ENCODE peak calls at places on chromosomes 7 and 10, in six cellular contexts. One of them, this sample, is unnamed.

GRCh38 chr7:892648-893593 is 16.6 kb downstream of the GET4 start:
- DNase-seq in RWPE1: no peak
- DNase-seq in iPS-NIHi11: no peak
- DNase-seq in amygdala: no peak
- DNase-seq in activated gamma-delta T cell treated with Interleukin-2 at 50 U/mL for 16 hours: no peak
- DNase-seq in aorta: no peak
- DNase-seq in this sample: no peak

GRCh38 chr7:143016996-143017395 is 9.9 kb downstream of the OR9A2 start:
- DNase-seq in iPS-NIHi11: no peak
- DNase-seq in aorta: no peak
- DNase-seq in amygdala: no peak
- DNase-seq in activated gamma-delta T cell treated with Interleukin-2 at 50 U/mL for 16 hours: no peak
- DNase-seq in RWPE1: no peak
- DNase-seq in this sample: no peak

GRCh38 chr10:102660891-102661613 is 16.8 kb downstream of the TRIM8 start:
- DNase-seq in amygdala: peak
- DNase-seq in aorta: peak
- DNase-seq in RWPE1: no peak
- DNase-seq in iPS-NIHi11: peak
- DNase-seq in activated gamma-delta T cell treated with Interleukin-2 at 50 U/mL for 16 hours: peak
- DNase-seq in this sample: no peak

GRCh38 chr7:40356871-40357676 is 222.3 kb downstream of the SUGCT start:
- DNase-seq in RWPE1: no peak
- DNase-seq in activated gamma-delta T cell treated with Interleukin-2 at 50 U/mL for 16 hours: no peak
- DNase-seq in iPS-NIHi11: no peak
- DNase-seq in aorta: no peak
- DNase-seq in amygdala: no peak
- DNase-seq in this sample: no peak

GRCh38 chr7:16753932-16754571 is 497 bp downstream of the TSPAN13 start:
- DNase-seq in RWPE1: peak
- DNase-seq in aorta: peak
- DNase-seq in amygdala: no peak
- DNase-seq in activated gamma-delta T cell treated with Interleukin-2 at 50 U/mL for 16 hours: no peak
- DNase-seq in iPS-NIHi11: peak
- DNase-seq in this sample: peak

GRCh38 chr10:119973261-119973660 is 80.7 kb downstream of the SEC23IP start:
- DNase-seq in iPS-NIHi11: no peak
- DNase-seq in aorta: no peak
- DNase-seq in activated gamma-delta T cell treated with Interleukin-2 at 50 U/mL for 16 hours: no peak
- DNase-seq in RWPE1: peak
- DNase-seq in amygdala: no peak
- DNase-seq in this sample: no peak

GRCh38 chr7:4631664-4632171 is 50.4 kb upstream of the FOXK1 start:
- DNase-seq in RWPE1: peak
- DNase-seq in amygdala: peak
- DNase-seq in aorta: peak
- DNase-seq in activated gamma-delta T cell treated with Interleukin-2 at 50 U/mL for 16 hours: no peak
- DNase-seq in iPS-NIHi11: peak
- DNase-seq in this sample: peak

GRCh38 chr10:95756796-95757657 is 1.1 kb downstream of the ENTPD1 start:
- DNase-seq in aorta: no peak
- DNase-seq in RWPE1: no peak
- DNase-seq in amygdala: no peak
- DNase-seq in activated gamma-delta T cell treated with Interleukin-2 at 50 U/mL for 16 hours: no peak
- DNase-seq in iPS-NIHi11: no peak
- DNase-seq in this sample: no peak

GRCh38 chr10:101287922-101288638 is 58.8 kb upstream of the LBX1 start:
- DNase-seq in aorta: no peak
- DNase-seq in iPS-NIHi11: peak
- DNase-seq in RWPE1: no peak
- DNase-seq in amygdala: no peak
- DNase-seq in activated gamma-delta T cell treated with Interleukin-2 at 50 U/mL for 16 hours: no peak
- DNase-seq in this sample: no peak

GRCh38 chr7:45457591-45457990 is 116.6 kb upstream of the ADCY1 start:
- DNase-seq in aorta: no peak
- DNase-seq in amygdala: no peak
- DNase-seq in iPS-NIHi11: no peak
- DNase-seq in activated gamma-delta T cell treated with Interleukin-2 at 50 U/mL for 16 hours: no peak
- DNase-seq in RWPE1: no peak
- DNase-seq in this sample: no peak

GRCh38 chr10:108204528-108205313 is 1040.2 kb upstream of the SORCS1 start:
- DNase-seq in iPS-NIHi11: peak
- DNase-seq in aorta: no peak
- DNase-seq in activated gamma-delta T cell treated with Interleukin-2 at 50 U/mL for 16 hours: no peak
- DNase-seq in amygdala: no peak
- DNase-seq in RWPE1: peak
- DNase-seq in this sample: no peak

GRCh38 chr10:43819464-43820225 is 171.0 kb upstream of the ZNF32 start:
- DNase-seq in amygdala: no peak
- DNase-seq in activated gamma-delta T cell treated with Interleukin-2 at 50 U/mL for 16 hours: no peak
- DNase-seq in RWPE1: no peak
- DNase-seq in aorta: no peak
- DNase-seq in iPS-NIHi11: no peak
- DNase-seq in this sample: no peak

GRCh38 chr7:106126170-106126938 is 14.2 kb upstream of the SYPL1 start:
- DNase-seq in iPS-NIHi11: no peak
- DNase-seq in amygdala: no peak
- DNase-seq in aorta: no peak
- DNase-seq in activated gamma-delta T cell treated with Interleukin-2 at 50 U/mL for 16 hours: peak
- DNase-seq in RWPE1: peak
- DNase-seq in this sample: no peak

GRCh38 chr10:61705022-61705675 is 42.4 kb downstream of the CABCOCO1 start:
- DNase-seq in amygdala: no peak
- DNase-seq in RWPE1: no peak
- DNase-seq in iPS-NIHi11: no peak
- DNase-seq in activated gamma-delta T cell treated with Interleukin-2 at 50 U/mL for 16 hours: no peak
- DNase-seq in aorta: no peak
- DNase-seq in this sample: no peak

GRCh38 chr7:40221836-40222235 is 87.0 kb downstream of the SUGCT start:
- DNase-seq in aorta: no peak
- DNase-seq in activated gamma-delta T cell treated with Interleukin-2 at 50 U/mL for 16 hours: no peak
- DNase-seq in amygdala: no peak
- DNase-seq in iPS-NIHi11: no peak
- DNase-seq in RWPE1: peak
- DNase-seq in this sample: no peak

GRCh38 chr7:134514663-134515062 is 12.7 kb upstream of the AKR1B10 start:
- DNase-seq in amygdala: no peak
- DNase-seq in RWPE1: peak
- DNase-seq in iPS-NIHi11: peak
- DNase-seq in activated gamma-delta T cell treated with Interleukin-2 at 50 U/mL for 16 hours: peak
- DNase-seq in aorta: no peak
- DNase-seq in this sample: no peak

GRCh38 chr7:31095286-31096197 is 43.4 kb downstream of the ADCYAP1R1 start:
- DNase-seq in iPS-NIHi11: no peak
- DNase-seq in aorta: peak
- DNase-seq in activated gamma-delta T cell treated with Interleukin-2 at 50 U/mL for 16 hours: no peak
- DNase-seq in RWPE1: no peak
- DNase-seq in amygdala: no peak
- DNase-seq in this sample: no peak

GRCh38 chr10:69360485-69361302 is 56.0 kb downstream of the TACR2 start:
- DNase-seq in amygdala: no peak
- DNase-seq in RWPE1: peak
- DNase-seq in iPS-NIHi11: peak
- DNase-seq in activated gamma-delta T cell treated with Interleukin-2 at 50 U/mL for 16 hours: no peak
- DNase-seq in aorta: peak
- DNase-seq in this sample: no peak

GRCh38 chr7:84510501-84510900 is 315.9 kb upstream of the SEMA3A start:
- DNase-seq in RWPE1: no peak
- DNase-seq in iPS-NIHi11: no peak
- DNase-seq in amygdala: no peak
- DNase-seq in activated gamma-delta T cell treated with Interleukin-2 at 50 U/mL for 16 hours: no peak
- DNase-seq in aorta: no peak
- DNase-seq in this sample: no peak

GRCh38 chr7:157019718-157020451 is 9.4 kb upstream of the MNX1 start:
- DNase-seq in RWPE1: no peak
- DNase-seq in aorta: no peak
- DNase-seq in iPS-NIHi11: no peak
- DNase-seq in activated gamma-delta T cell treated with Interleukin-2 at 50 U/mL for 16 hours: no peak
- DNase-seq in amygdala: no peak
- DNase-seq in this sample: no peak

GRCh38 chr7:137508437-137509175 is 165.1 kb upstream of the PTN start:
- DNase-seq in aorta: no peak
- DNase-seq in RWPE1: peak
- DNase-seq in iPS-NIHi11: no peak
- DNase-seq in amygdala: no peak
- DNase-seq in activated gamma-delta T cell treated with Interleukin-2 at 50 U/mL for 16 hours: no peak
- DNase-seq in this sample: no peak

GRCh38 chr10:101165736-101166135 is 34.6 kb downstream of the TLX1 start:
- DNase-seq in aorta: no peak
- DNase-seq in iPS-NIHi11: no peak
- DNase-seq in activated gamma-delta T cell treated with Interleukin-2 at 50 U/mL for 16 hours: no peak
- DNase-seq in amygdala: no peak
- DNase-seq in RWPE1: no peak
- DNase-seq in this sample: no peak

GRCh38 chr10:63554666-63555065 is 33.5 kb downstream of the REEP3 start:
- DNase-seq in RWPE1: peak
- DNase-seq in amygdala: no peak
- DNase-seq in activated gamma-delta T cell treated with Interleukin-2 at 50 U/mL for 16 hours: peak
- DNase-seq in aorta: no peak
- DNase-seq in iPS-NIHi11: peak
- DNase-seq in this sample: no peak

GRCh38 chr10:58028597-58029366 is 238.9 kb downstream of the IPMK start:
- DNase-seq in iPS-NIHi11: no peak
- DNase-seq in RWPE1: peak
- DNase-seq in activated gamma-delta T cell treated with Interleukin-2 at 50 U/mL for 16 hours: no peak
- DNase-seq in amygdala: no peak
- DNase-seq in aorta: no peak
- DNase-seq in this sample: no peak

GRCh38 chr7:91634485-91635177 is 245.9 kb downstream of the MTERF1 start:
- DNase-seq in aorta: no peak
- DNase-seq in iPS-NIHi11: no peak
- DNase-seq in activated gamma-delta T cell treated with Interleukin-2 at 50 U/mL for 16 hours: no peak
- DNase-seq in RWPE1: peak
- DNase-seq in amygdala: no peak
- DNase-seq in this sample: no peak

GRCh38 chr10:5896765-5897340 is 6.8 kb downstream of the FBH1 start:
- DNase-seq in activated gamma-delta T cell treated with Interleukin-2 at 50 U/mL for 16 hours: no peak
- DNase-seq in amygdala: no peak
- DNase-seq in aorta: no peak
- DNase-seq in RWPE1: no peak
- DNase-seq in iPS-NIHi11: no peak
- DNase-seq in this sample: no peak

GRCh38 chr10:78756604-78757442 is 311.9 kb upstream of the ZMIZ1 start:
- DNase-seq in activated gamma-delta T cell treated with Interleukin-2 at 50 U/mL for 16 hours: no peak
- DNase-seq in iPS-NIHi11: peak
- DNase-seq in amygdala: peak
- DNase-seq in RWPE1: peak
- DNase-seq in aorta: peak
- DNase-seq in this sample: peak

GRCh38 chr7:41709621-41710020 is 6.7 kb upstream of the INHBA start:
- DNase-seq in amygdala: no peak
- DNase-seq in activated gamma-delta T cell treated with Interleukin-2 at 50 U/mL for 16 hours: no peak
- DNase-seq in RWPE1: no peak
- DNase-seq in aorta: no peak
- DNase-seq in iPS-NIHi11: no peak
- DNase-seq in this sample: no peak

GRCh38 chr7:55122263-55122662 is 103.4 kb downstream of the EGFR start:
- DNase-seq in aorta: no peak
- DNase-seq in RWPE1: no peak
- DNase-seq in activated gamma-delta T cell treated with Interleukin-2 at 50 U/mL for 16 hours: no peak
- DNase-seq in amygdala: no peak
- DNase-seq in iPS-NIHi11: no peak
- DNase-seq in this sample: no peak

GRCh38 chr7:44634839-44635591 is 28.6 kb downstream of the OGDH start:
- DNase-seq in RWPE1: no peak
- DNase-seq in activated gamma-delta T cell treated with Interleukin-2 at 50 U/mL for 16 hours: peak
- DNase-seq in iPS-NIHi11: no peak
- DNase-seq in amygdala: no peak
- DNase-seq in aorta: no peak
- DNase-seq in this sample: no peak

GRCh38 chr7:76343294-76343930 is 15.4 kb downstream of the YWHAG start:
- DNase-seq in activated gamma-delta T cell treated with Interleukin-2 at 50 U/mL for 16 hours: no peak
- DNase-seq in amygdala: no peak
- DNase-seq in iPS-NIHi11: no peak
- DNase-seq in RWPE1: no peak
- DNase-seq in aorta: no peak
- DNase-seq in this sample: no peak

GRCh38 chr7:158885624-158886023 is 29.3 kb downstream of the DYNC2I1 start:
- DNase-seq in iPS-NIHi11: no peak
- DNase-seq in amygdala: no peak
- DNase-seq in RWPE1: peak
- DNase-seq in aorta: no peak
- DNase-seq in activated gamma-delta T cell treated with Interleukin-2 at 50 U/mL for 16 hours: no peak
- DNase-seq in this sample: no peak

GRCh38 chr10:44167752-44168151 is 217.1 kb downstream of the CXCL12 start:
- DNase-seq in aorta: no peak
- DNase-seq in iPS-NIHi11: no peak
- DNase-seq in RWPE1: no peak
- DNase-seq in activated gamma-delta T cell treated with Interleukin-2 at 50 U/mL for 16 hours: no peak
- DNase-seq in amygdala: no peak
- DNase-seq in this sample: no peak

GRCh38 chr7:140041626-140042385 is 20.9 kb downstream of the PARP12 start:
- DNase-seq in iPS-NIHi11: no peak
- DNase-seq in RWPE1: no peak
- DNase-seq in aorta: no peak
- DNase-seq in amygdala: no peak
- DNase-seq in activated gamma-delta T cell treated with Interleukin-2 at 50 U/mL for 16 hours: no peak
- DNase-seq in this sample: no peak